ENCODE peak calls at places on chromosome 1, in six cellular contexts. J is heart left ventricle, F is left ventricle myocardium inferior, H is AG04450, R is BJ, M is fibroblast of pulmonary artery. V is an unnamed sample.

GRCh38 chr1:193448682-193449461 is 262.5 kb upstream of the B3GALT2 start:
- DNase-seq in J (no peak), F (no peak), H (no peak), R (no peak), M (no peak), V (no peak)

GRCh38 chr1:21308847-21309652 is 18.8 kb upstream of the ECE1 start:
- DNase-seq in J (no peak), F (no peak), H (no peak), R (no peak), M (no peak), V (no peak)

GRCh38 chr1:229341811-229342304 is 989 bp downstream of the CCSAP start:
- DNase-seq in J (peak), F (no peak), H (no peak), R (no peak), M (peak), V (no peak)

GRCh38 chr1:40784771-40785151 is 1.2 kb downstream of the KCNQ4 start:
- DNase-seq in J (no peak), F (no peak), H (no peak), R (no peak), M (no peak), V (no peak)

GRCh38 chr1:48019714-48020315 is 22.6 kb upstream of the TRABD2B start:
- DNase-seq in J (peak), F (peak), H (no peak), R (no peak), M (peak), V (no peak)

GRCh38 chr1:1597275-1597930 is 2.5 kb downstream of the FNDC10 start:
- DNase-seq in J (no peak), F (no peak), H (no peak), R (no peak), M (no peak), V (no peak)

GRCh38 chr1:198201956-198202784 is 45.4 kb downstream of the NEK7 start:
- DNase-seq in J (no peak), F (no peak), H (no peak), R (no peak), M (no peak), V (peak)

GRCh38 chr1:166017395-166017794 is 149.4 kb downstream of the FAM78B start:
- DNase-seq in J (no peak), F (no peak), H (no peak), R (no peak), M (no peak), V (no peak)

GRCh38 chr1:181185461-181185860 is 97.0 kb downstream of the IER5 start:
- DNase-seq in J (no peak), F (no peak), H (no peak), R (no peak), M (no peak), V (no peak)

GRCh38 chr1:51964309-51964696 is 26.2 kb downstream of the RAB3B start:
- DNase-seq in J (no peak), F (no peak), H (no peak), R (no peak), M (no peak), V (no peak)

GRCh38 chr1:192476802-192477298 is 98.7 kb upstream of the RGS1 start:
- DNase-seq in J (peak), F (peak), H (no peak), R (no peak), M (peak), V (no peak)

GRCh38 chr1:183370399-183371058 is 47.7 kb downstream of the NMNAT2 start:
- DNase-seq in J (no peak), F (no peak), H (no peak), R (no peak), M (no peak), V (no peak)

GRCh38 chr1:167196185-167196584 is 24.5 kb upstream of the POU2F1 start:
- DNase-seq in J (no peak), F (no peak), H (no peak), R (no peak), M (peak), V (no peak)

GRCh38 chr1:85344256-85344694 is 67.8 kb upstream of the BCL10 start:
- DNase-seq in J (no peak), F (no peak), H (no peak), R (no peak), M (peak), V (no peak)

GRCh38 chr1:19804786-19805390 is 5.2 kb upstream of the TMCO4 start:
- DNase-seq in J (no peak), F (no peak), H (no peak), R (no peak), M (no peak), V (no peak)

DNA sequence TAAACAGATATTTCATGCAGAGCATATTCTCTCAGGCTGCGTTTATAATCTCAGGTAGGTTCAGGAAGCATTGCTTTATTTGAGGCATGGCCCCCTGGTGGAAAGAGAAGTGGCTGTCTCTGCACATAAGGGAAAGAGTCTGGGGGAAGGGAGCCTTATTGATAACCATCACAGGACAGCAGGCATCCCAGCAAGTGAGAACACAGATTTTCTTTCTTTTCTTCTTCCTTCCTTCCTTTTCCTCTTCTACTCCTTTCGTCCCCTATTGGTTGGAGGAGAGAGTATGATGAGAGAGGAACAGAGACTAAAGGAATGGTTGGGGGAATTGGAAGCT is 21.9 kb downstream of the TSNAX start:
- DNase-seq in J (no peak), F (no peak), H (no peak), R (no peak), M (peak), V (no peak)
- TF ChIP-seq CTCF in J (peak), F (peak), H (peak), R (peak), M (peak), V (peak)

GRCh38 chr1:223708001-223708359 is 4.4 kb upstream of the CAPN2 start:
- DNase-seq in J (no peak), F (no peak), H (no peak), R (no peak), M (no peak), V (no peak)
- H3K4me3 ChIP-seq in J (no peak), F (peak), H (no peak), R (no peak), M (no peak), V (no peak)

GRCh38 chr1:117815926-117816325 is 113.5 kb downstream of the GDAP2 start:
- DNase-seq in J (no peak), F (no peak), H (no peak), R (no peak), M (no peak), V (no peak)
- TF ChIP-seq CTCF in J (no peak), F (peak), H (peak), R (no peak), M (peak), V (peak)

GRCh38 chr1:97906567-97907228 is 14.1 kb downstream of the DPYD start:
- DNase-seq in J (no peak), F (peak), H (peak), R (no peak), M (peak), V (peak)
- H3K4me3 ChIP-seq in J (no peak), F (no peak), H (no peak), R (no peak), M (peak), V (no peak)

GRCh38 chr1:154145986-154146385 is 8.9 kb downstream of the NUP210L start:
- DNase-seq in J (no peak), F (no peak), H (no peak), R (no peak), M (no peak), V (no peak)
- TF ChIP-seq CTCF in J (peak), F (peak), H (peak), R (peak), M (peak), V (peak)